ENCODE peak calls at places on chromosome 20, in ten cellular contexts. One of them, this sample, is unnamed.

GRCh38 chr20:45036044-45036755 is 64.7 kb downstream of the KCNS1 start:
- DNase-seq in NCI-H1930: peak; percentile 35
- DNase-seq in CD8-positive, alpha-beta memory T cell: no peak
- DNase-seq in activated T-helper 9 cell treated with anti-CD3 and anti-CD28 coated beads, Interleukin-2, amount 50 U/mL, for 16 hours: peak; percentile 39
- DNase-seq in fibroblast of the aortic adventitia: peak; percentile 70
- DNase-seq in stimulated activated naive CD8-positive, alpha-beta T cell treated with anti-CD3 and anti-CD28 coated beads, Interleukin-15, Interleukin-2, amounts not matched to agents 100 U/mL and 50 U/mL, for 24 hours: peak; percentile 63
- DNase-seq in T-helper 2 cell: no peak
- DNase-seq in stimulated activated CD4-positive, alpha-beta T cell treated with anti-CD3 and anti-CD28 coated beads, Interleukin-1b, Interleukin-23, amount 100 ng/mL, for 4 hours: peak; percentile 21
- DNase-seq in prostate gland: no peak
- DNase-seq in neuronal stem cell: no peak
- DNase-seq in this sample: no peak

GRCh38 chr20:45771182-45771759 is 20.4 kb downstream of the WFDC3 start:
- DNase-seq in NCI-H1930: peak; percentile 77
- DNase-seq in CD8-positive, alpha-beta memory T cell: peak; percentile 81
- DNase-seq in activated T-helper 9 cell treated with anti-CD3 and anti-CD28 coated beads, Interleukin-2, amount 50 U/mL, for 16 hours: peak; percentile 67
- DNase-seq in fibroblast of the aortic adventitia: peak; percentile 85
- DNase-seq in stimulated activated naive CD8-positive, alpha-beta T cell treated with anti-CD3 and anti-CD28 coated beads, Interleukin-15, Interleukin-2, amounts not matched to agents 100 U/mL and 50 U/mL, for 24 hours: peak; percentile 86
- DNase-seq in T-helper 2 cell: peak; percentile 73
- DNase-seq in stimulated activated CD4-positive, alpha-beta T cell treated with anti-CD3 and anti-CD28 coated beads, Interleukin-1b, Interleukin-23, amount 100 ng/mL, for 4 hours: peak; percentile 72
- DNase-seq in prostate gland: peak; percentile 64
- DNase-seq in neuronal stem cell: peak; percentile 90
- DNase-seq in this sample: peak; percentile 78

GRCh38 chr20:9919271-9920014 is 80.6 kb upstream of the PAK5 start:
- DNase-seq in NCI-H1930: no peak
- DNase-seq in CD8-positive, alpha-beta memory T cell: no peak
- DNase-seq in activated T-helper 9 cell treated with anti-CD3 and anti-CD28 coated beads, Interleukin-2, amount 50 U/mL, for 16 hours: no peak
- DNase-seq in fibroblast of the aortic adventitia: no peak
- DNase-seq in stimulated activated naive CD8-positive, alpha-beta T cell treated with anti-CD3 and anti-CD28 coated beads, Interleukin-15, Interleukin-2, amounts not matched to agents 100 U/mL and 50 U/mL, for 24 hours: no peak
- DNase-seq in T-helper 2 cell: no peak
- DNase-seq in stimulated activated CD4-positive, alpha-beta T cell treated with anti-CD3 and anti-CD28 coated beads, Interleukin-1b, Interleukin-23, amount 100 ng/mL, for 4 hours: no peak
- DNase-seq in prostate gland: no peak
- DNase-seq in neuronal stem cell: no peak
- DNase-seq in this sample: no peak

GRCh38 chr20:11159728-11160127 is 485.9 kb upstream of the JAG1 start:
- DNase-seq in NCI-H1930: no peak
- DNase-seq in CD8-positive, alpha-beta memory T cell: no peak
- DNase-seq in activated T-helper 9 cell treated with anti-CD3 and anti-CD28 coated beads, Interleukin-2, amount 50 U/mL, for 16 hours: no peak
- DNase-seq in fibroblast of the aortic adventitia: peak; percentile 58
- DNase-seq in stimulated activated naive CD8-positive, alpha-beta T cell treated with anti-CD3 and anti-CD28 coated beads, Interleukin-15, Interleukin-2, amounts not matched to agents 100 U/mL and 50 U/mL, for 24 hours: no peak
- DNase-seq in T-helper 2 cell: peak; percentile 12
- DNase-seq in stimulated activated CD4-positive, alpha-beta T cell treated with anti-CD3 and anti-CD28 coated beads, Interleukin-1b, Interleukin-23, amount 100 ng/mL, for 4 hours: no peak
- DNase-seq in prostate gland: no peak
- DNase-seq in neuronal stem cell: no peak
- DNase-seq in this sample: no peak

GRCh38 chr20:49712118-49712517 is 1.6 kb downstream of the B4GALT5 start:
- DNase-seq in NCI-H1930: no peak
- DNase-seq in CD8-positive, alpha-beta memory T cell: no peak
- DNase-seq in activated T-helper 9 cell treated with anti-CD3 and anti-CD28 coated beads, Interleukin-2, amount 50 U/mL, for 16 hours: no peak
- DNase-seq in fibroblast of the aortic adventitia: no peak
- DNase-seq in stimulated activated naive CD8-positive, alpha-beta T cell treated with anti-CD3 and anti-CD28 coated beads, Interleukin-15, Interleukin-2, amounts not matched to agents 100 U/mL and 50 U/mL, for 24 hours: no peak
- DNase-seq in T-helper 2 cell: no peak
- DNase-seq in stimulated activated CD4-positive, alpha-beta T cell treated with anti-CD3 and anti-CD28 coated beads, Interleukin-1b, Interleukin-23, amount 100 ng/mL, for 4 hours: no peak
- DNase-seq in prostate gland: no peak
- DNase-seq in neuronal stem cell: no peak
- DNase-seq in this sample: no peak

GRCh38 chr20:25011261-25011660 is 18.7 kb upstream of the APMAP start:
- DNase-seq in NCI-H1930: no peak
- DNase-seq in CD8-positive, alpha-beta memory T cell: no peak
- DNase-seq in activated T-helper 9 cell treated with anti-CD3 and anti-CD28 coated beads, Interleukin-2, amount 50 U/mL, for 16 hours: no peak
- DNase-seq in fibroblast of the aortic adventitia: no peak
- DNase-seq in stimulated activated naive CD8-positive, alpha-beta T cell treated with anti-CD3 and anti-CD28 coated beads, Interleukin-15, Interleukin-2, amounts not matched to agents 100 U/mL and 50 U/mL, for 24 hours: no peak
- DNase-seq in T-helper 2 cell: no peak
- DNase-seq in stimulated activated CD4-positive, alpha-beta T cell treated with anti-CD3 and anti-CD28 coated beads, Interleukin-1b, Interleukin-23, amount 100 ng/mL, for 4 hours: no peak
- DNase-seq in prostate gland: no peak
- DNase-seq in neuronal stem cell: no peak
- DNase-seq in this sample: no peak

GRCh38 chr20:43699941-43700565 is 26.7 kb downstream of the GTSF1L start:
- DNase-seq in NCI-H1930: no peak
- DNase-seq in CD8-positive, alpha-beta memory T cell: no peak
- DNase-seq in activated T-helper 9 cell treated with anti-CD3 and anti-CD28 coated beads, Interleukin-2, amount 50 U/mL, for 16 hours: no peak
- DNase-seq in fibroblast of the aortic adventitia: no peak
- DNase-seq in stimulated activated naive CD8-positive, alpha-beta T cell treated with anti-CD3 and anti-CD28 coated beads, Interleukin-15, Interleukin-2, amounts not matched to agents 100 U/mL and 50 U/mL, for 24 hours: no peak
- DNase-seq in T-helper 2 cell: no peak
- DNase-seq in stimulated activated CD4-positive, alpha-beta T cell treated with anti-CD3 and anti-CD28 coated beads, Interleukin-1b, Interleukin-23, amount 100 ng/mL, for 4 hours: no peak
- DNase-seq in prostate gland: no peak
- DNase-seq in neuronal stem cell: no peak
- DNase-seq in this sample: no peak

GRCh38 chr20:58148891-58149290 is 79.6 kb downstream of the ANKRD60 start:
- DNase-seq in NCI-H1930: no peak
- DNase-seq in CD8-positive, alpha-beta memory T cell: no peak
- DNase-seq in activated T-helper 9 cell treated with anti-CD3 and anti-CD28 coated beads, Interleukin-2, amount 50 U/mL, for 16 hours: no peak
- DNase-seq in fibroblast of the aortic adventitia: no peak
- DNase-seq in stimulated activated naive CD8-positive, alpha-beta T cell treated with anti-CD3 and anti-CD28 coated beads, Interleukin-15, Interleukin-2, amounts not matched to agents 100 U/mL and 50 U/mL, for 24 hours: no peak
- DNase-seq in T-helper 2 cell: no peak
- DNase-seq in stimulated activated CD4-positive, alpha-beta T cell treated with anti-CD3 and anti-CD28 coated beads, Interleukin-1b, Interleukin-23, amount 100 ng/mL, for 4 hours: no peak
- DNase-seq in prostate gland: no peak
- DNase-seq in neuronal stem cell: no peak
- DNase-seq in this sample: no peak

GRCh38 chr20:11235058-11235457 is 561.3 kb upstream of the JAG1 start:
- DNase-seq in NCI-H1930: no peak
- DNase-seq in CD8-positive, alpha-beta memory T cell: no peak
- DNase-seq in activated T-helper 9 cell treated with anti-CD3 and anti-CD28 coated beads, Interleukin-2, amount 50 U/mL, for 16 hours: no peak
- DNase-seq in fibroblast of the aortic adventitia: peak; percentile 52
- DNase-seq in stimulated activated naive CD8-positive, alpha-beta T cell treated with anti-CD3 and anti-CD28 coated beads, Interleukin-15, Interleukin-2, amounts not matched to agents 100 U/mL and 50 U/mL, for 24 hours: no peak
- DNase-seq in T-helper 2 cell: no peak
- DNase-seq in stimulated activated CD4-positive, alpha-beta T cell treated with anti-CD3 and anti-CD28 coated beads, Interleukin-1b, Interleukin-23, amount 100 ng/mL, for 4 hours: no peak
- DNase-seq in prostate gland: no peak
- DNase-seq in neuronal stem cell: no peak
- DNase-seq in this sample: no peak

GRCh38 chr20:44074252-44075151 is 112.5 kb downstream of the JPH2 start:
- DNase-seq in NCI-H1930: no peak
- DNase-seq in CD8-positive, alpha-beta memory T cell: no peak
- DNase-seq in activated T-helper 9 cell treated with anti-CD3 and anti-CD28 coated beads, Interleukin-2, amount 50 U/mL, for 16 hours: no peak
- DNase-seq in fibroblast of the aortic adventitia: peak; percentile 66
- DNase-seq in stimulated activated naive CD8-positive, alpha-beta T cell treated with anti-CD3 and anti-CD28 coated beads, Interleukin-15, Interleukin-2, amounts not matched to agents 100 U/mL and 50 U/mL, for 24 hours: no peak
- DNase-seq in T-helper 2 cell: no peak
- DNase-seq in stimulated activated CD4-positive, alpha-beta T cell treated with anti-CD3 and anti-CD28 coated beads, Interleukin-1b, Interleukin-23, amount 100 ng/mL, for 4 hours: no peak
- DNase-seq in prostate gland: no peak
- DNase-seq in neuronal stem cell: no peak
- DNase-seq in this sample: no peak

GRCh38 chr20:47479093-47479492 is 22.6 kb upstream of the NCOA3 start:
- DNase-seq in NCI-H1930: no peak
- DNase-seq in CD8-positive, alpha-beta memory T cell: no peak
- DNase-seq in activated T-helper 9 cell treated with anti-CD3 and anti-CD28 coated beads, Interleukin-2, amount 50 U/mL, for 16 hours: no peak
- DNase-seq in fibroblast of the aortic adventitia: no peak
- DNase-seq in stimulated activated naive CD8-positive, alpha-beta T cell treated with anti-CD3 and anti-CD28 coated beads, Interleukin-15, Interleukin-2, amounts not matched to agents 100 U/mL and 50 U/mL, for 24 hours: no peak
- DNase-seq in T-helper 2 cell: no peak
- DNase-seq in stimulated activated CD4-positive, alpha-beta T cell treated with anti-CD3 and anti-CD28 coated beads, Interleukin-1b, Interleukin-23, amount 100 ng/mL, for 4 hours: no peak
- DNase-seq in prostate gland: no peak
- DNase-seq in neuronal stem cell: no peak
- DNase-seq in this sample: no peak

GRCh38 chr20:60857708-60858107 is 394.4 kb upstream of the CDH4 start:
- DNase-seq in NCI-H1930: no peak
- DNase-seq in CD8-positive, alpha-beta memory T cell: no peak
- DNase-seq in activated T-helper 9 cell treated with anti-CD3 and anti-CD28 coated beads, Interleukin-2, amount 50 U/mL, for 16 hours: no peak
- DNase-seq in fibroblast of the aortic adventitia: peak; percentile 1
- DNase-seq in stimulated activated naive CD8-positive, alpha-beta T cell treated with anti-CD3 and anti-CD28 coated beads, Interleukin-15, Interleukin-2, amounts not matched to agents 100 U/mL and 50 U/mL, for 24 hours: no peak
- DNase-seq in T-helper 2 cell: no peak
- DNase-seq in stimulated activated CD4-positive, alpha-beta T cell treated with anti-CD3 and anti-CD28 coated beads, Interleukin-1b, Interleukin-23, amount 100 ng/mL, for 4 hours: no peak
- DNase-seq in prostate gland: no peak
- DNase-seq in neuronal stem cell: no peak
- DNase-seq in this sample: no peak

GRCh38 chr20:50285376-50286173 is 94.9 kb downstream of the CEBPB start:
- DNase-seq in NCI-H1930: no peak
- DNase-seq in CD8-positive, alpha-beta memory T cell: no peak
- DNase-seq in activated T-helper 9 cell treated with anti-CD3 and anti-CD28 coated beads, Interleukin-2, amount 50 U/mL, for 16 hours: no peak
- DNase-seq in fibroblast of the aortic adventitia: peak; percentile 66
- DNase-seq in stimulated activated naive CD8-positive, alpha-beta T cell treated with anti-CD3 and anti-CD28 coated beads, Interleukin-15, Interleukin-2, amounts not matched to agents 100 U/mL and 50 U/mL, for 24 hours: no peak
- DNase-seq in T-helper 2 cell: peak; percentile 92
- DNase-seq in stimulated activated CD4-positive, alpha-beta T cell treated with anti-CD3 and anti-CD28 coated beads, Interleukin-1b, Interleukin-23, amount 100 ng/mL, for 4 hours: no peak
- DNase-seq in prostate gland: no peak
- DNase-seq in neuronal stem cell: no peak
- DNase-seq in this sample: no peak

GRCh38 chr20:58131581-58132142 is 96.8 kb downstream of the ANKRD60 start:
- DNase-seq in NCI-H1930: peak; percentile 52
- DNase-seq in CD8-positive, alpha-beta memory T cell: no peak
- DNase-seq in activated T-helper 9 cell treated with anti-CD3 and anti-CD28 coated beads, Interleukin-2, amount 50 U/mL, for 16 hours: no peak
- DNase-seq in fibroblast of the aortic adventitia: peak; percentile 16
- DNase-seq in stimulated activated naive CD8-positive, alpha-beta T cell treated with anti-CD3 and anti-CD28 coated beads, Interleukin-15, Interleukin-2, amounts not matched to agents 100 U/mL and 50 U/mL, for 24 hours: no peak
- DNase-seq in T-helper 2 cell: no peak
- DNase-seq in stimulated activated CD4-positive, alpha-beta T cell treated with anti-CD3 and anti-CD28 coated beads, Interleukin-1b, Interleukin-23, amount 100 ng/mL, for 4 hours: no peak
- DNase-seq in prostate gland: no peak
- DNase-seq in neuronal stem cell: no peak
- DNase-seq in this sample: peak; percentile 19

GRCh38 chr20:58349586-58349985 is 39.4 kb upstream of the VAPB start:
- DNase-seq in NCI-H1930: no peak
- DNase-seq in CD8-positive, alpha-beta memory T cell: no peak
- DNase-seq in activated T-helper 9 cell treated with anti-CD3 and anti-CD28 coated beads, Interleukin-2, amount 50 U/mL, for 16 hours: no peak
- DNase-seq in fibroblast of the aortic adventitia: peak; percentile 59
- DNase-seq in stimulated activated naive CD8-positive, alpha-beta T cell treated with anti-CD3 and anti-CD28 coated beads, Interleukin-15, Interleukin-2, amounts not matched to agents 100 U/mL and 50 U/mL, for 24 hours: no peak
- DNase-seq in T-helper 2 cell: no peak
- DNase-seq in stimulated activated CD4-positive, alpha-beta T cell treated with anti-CD3 and anti-CD28 coated beads, Interleukin-1b, Interleukin-23, amount 100 ng/mL, for 4 hours: no peak
- DNase-seq in prostate gland: no peak
- DNase-seq in neuronal stem cell: no peak
- DNase-seq in this sample: no peak

GRCh38 chr20:2701671-2702081 is 9.1 kb downstream of the EBF4 start:
- DNase-seq in NCI-H1930: no peak
- DNase-seq in CD8-positive, alpha-beta memory T cell: no peak
- DNase-seq in activated T-helper 9 cell treated with anti-CD3 and anti-CD28 coated beads, Interleukin-2, amount 50 U/mL, for 16 hours: no peak
- DNase-seq in fibroblast of the aortic adventitia: no peak
- DNase-seq in stimulated activated naive CD8-positive, alpha-beta T cell treated with anti-CD3 and anti-CD28 coated beads, Interleukin-15, Interleukin-2, amounts not matched to agents 100 U/mL and 50 U/mL, for 24 hours: no peak
- DNase-seq in T-helper 2 cell: no peak
- DNase-seq in stimulated activated CD4-positive, alpha-beta T cell treated with anti-CD3 and anti-CD28 coated beads, Interleukin-1b, Interleukin-23, amount 100 ng/mL, for 4 hours: no peak
- DNase-seq in prostate gland: no peak
- DNase-seq in neuronal stem cell: no peak
- DNase-seq in this sample: no peak

GRCh38 chr20:60037120-60037499 is 78.9 kb downstream of the CDH26 start:
- DNase-seq in NCI-H1930: no peak
- DNase-seq in CD8-positive, alpha-beta memory T cell: no peak
- DNase-seq in activated T-helper 9 cell treated with anti-CD3 and anti-CD28 coated beads, Interleukin-2, amount 50 U/mL, for 16 hours: no peak
- DNase-seq in fibroblast of the aortic adventitia: no peak
- DNase-seq in stimulated activated naive CD8-positive, alpha-beta T cell treated with anti-CD3 and anti-CD28 coated beads, Interleukin-15, Interleukin-2, amounts not matched to agents 100 U/mL and 50 U/mL, for 24 hours: no peak
- DNase-seq in T-helper 2 cell: no peak
- DNase-seq in stimulated activated CD4-positive, alpha-beta T cell treated with anti-CD3 and anti-CD28 coated beads, Interleukin-1b, Interleukin-23, amount 100 ng/mL, for 4 hours: no peak
- DNase-seq in prostate gland: no peak
- DNase-seq in neuronal stem cell: no peak
- DNase-seq in this sample: no peak

GRCh38 chr20:52178691-52179090 is 12.9 kb downstream of the ZFP64 start:
- DNase-seq in NCI-H1930: no peak
- DNase-seq in CD8-positive, alpha-beta memory T cell: no peak
- DNase-seq in activated T-helper 9 cell treated with anti-CD3 and anti-CD28 coated beads, Interleukin-2, amount 50 U/mL, for 16 hours: no peak
- DNase-seq in fibroblast of the aortic adventitia: no peak
- DNase-seq in stimulated activated naive CD8-positive, alpha-beta T cell treated with anti-CD3 and anti-CD28 coated beads, Interleukin-15, Interleukin-2, amounts not matched to agents 100 U/mL and 50 U/mL, for 24 hours: no peak
- DNase-seq in T-helper 2 cell: no peak
- DNase-seq in stimulated activated CD4-positive, alpha-beta T cell treated with anti-CD3 and anti-CD28 coated beads, Interleukin-1b, Interleukin-23, amount 100 ng/mL, for 4 hours: no peak
- DNase-seq in prostate gland: no peak
- DNase-seq in neuronal stem cell: no peak
- DNase-seq in this sample: no peak

GRCh38 chr20:20076297-20077065 is 24.1 kb downstream of the CFAP61 start:
- DNase-seq in NCI-H1930: no peak
- DNase-seq in CD8-positive, alpha-beta memory T cell: no peak
- DNase-seq in activated T-helper 9 cell treated with anti-CD3 and anti-CD28 coated beads, Interleukin-2, amount 50 U/mL, for 16 hours: no peak
- DNase-seq in fibroblast of the aortic adventitia: peak; percentile 47
- DNase-seq in stimulated activated naive CD8-positive, alpha-beta T cell treated with anti-CD3 and anti-CD28 coated beads, Interleukin-15, Interleukin-2, amounts not matched to agents 100 U/mL and 50 U/mL, for 24 hours: no peak
- DNase-seq in T-helper 2 cell: no peak
- DNase-seq in stimulated activated CD4-positive, alpha-beta T cell treated with anti-CD3 and anti-CD28 coated beads, Interleukin-1b, Interleukin-23, amount 100 ng/mL, for 4 hours: no peak
- DNase-seq in prostate gland: no peak
- DNase-seq in neuronal stem cell: no peak
- DNase-seq in this sample: no peak

GRCh38 chr20:112396-112795 is 24.9 kb downstream of the DEFB125 start:
- DNase-seq in NCI-H1930: no peak
- DNase-seq in CD8-positive, alpha-beta memory T cell: no peak
- DNase-seq in activated T-helper 9 cell treated with anti-CD3 and anti-CD28 coated beads, Interleukin-2, amount 50 U/mL, for 16 hours: no peak
- DNase-seq in fibroblast of the aortic adventitia: no peak
- DNase-seq in stimulated activated naive CD8-positive, alpha-beta T cell treated with anti-CD3 and anti-CD28 coated beads, Interleukin-15, Interleukin-2, amounts not matched to agents 100 U/mL and 50 U/mL, for 24 hours: no peak
- DNase-seq in T-helper 2 cell: no peak
- DNase-seq in stimulated activated CD4-positive, alpha-beta T cell treated with anti-CD3 and anti-CD28 coated beads, Interleukin-1b, Interleukin-23, amount 100 ng/mL, for 4 hours: no peak
- DNase-seq in prostate gland: no peak
- DNase-seq in neuronal stem cell: no peak
- DNase-seq in this sample: no peak

GRCh38 chr20:57828696-57829095 is 118.9 kb upstream of the PMEPA1 start:
- DNase-seq in NCI-H1930: no peak
- DNase-seq in CD8-positive, alpha-beta memory T cell: no peak
- DNase-seq in activated T-helper 9 cell treated with anti-CD3 and anti-CD28 coated beads, Interleukin-2, amount 50 U/mL, for 16 hours: no peak
- DNase-seq in fibroblast of the aortic adventitia: no peak
- DNase-seq in stimulated activated naive CD8-positive, alpha-beta T cell treated with anti-CD3 and anti-CD28 coated beads, Interleukin-15, Interleukin-2, amounts not matched to agents 100 U/mL and 50 U/mL, for 24 hours: no peak
- DNase-seq in T-helper 2 cell: no peak
- DNase-seq in stimulated activated CD4-positive, alpha-beta T cell treated with anti-CD3 and anti-CD28 coated beads, Interleukin-1b, Interleukin-23, amount 100 ng/mL, for 4 hours: no peak
- DNase-seq in prostate gland: no peak
- DNase-seq in neuronal stem cell: no peak
- DNase-seq in this sample: no peak

GRCh38 chr20:14406495-14406894 is 69.1 kb upstream of the FLRT3 start:
- DNase-seq in NCI-H1930: no peak
- DNase-seq in CD8-positive, alpha-beta memory T cell: no peak
- DNase-seq in activated T-helper 9 cell treated with anti-CD3 and anti-CD28 coated beads, Interleukin-2, amount 50 U/mL, for 16 hours: no peak
- DNase-seq in fibroblast of the aortic adventitia: peak; percentile 83
- DNase-seq in stimulated activated naive CD8-positive, alpha-beta T cell treated with anti-CD3 and anti-CD28 coated beads, Interleukin-15, Interleukin-2, amounts not matched to agents 100 U/mL and 50 U/mL, for 24 hours: no peak
- DNase-seq in T-helper 2 cell: no peak
- DNase-seq in stimulated activated CD4-positive, alpha-beta T cell treated with anti-CD3 and anti-CD28 coated beads, Interleukin-1b, Interleukin-23, amount 100 ng/mL, for 4 hours: no peak
- DNase-seq in prostate gland: no peak
- DNase-seq in neuronal stem cell: no peak
- DNase-seq in this sample: no peak

GRCh38 chr20:22560817-22561216 is 23.6 kb downstream of the FOXA2 start:
- DNase-seq in NCI-H1930: no peak
- DNase-seq in CD8-positive, alpha-beta memory T cell: no peak
- DNase-seq in activated T-helper 9 cell treated with anti-CD3 and anti-CD28 coated beads, Interleukin-2, amount 50 U/mL, for 16 hours: no peak
- DNase-seq in fibroblast of the aortic adventitia: no peak
- DNase-seq in stimulated activated naive CD8-positive, alpha-beta T cell treated with anti-CD3 and anti-CD28 coated beads, Interleukin-15, Interleukin-2, amounts not matched to agents 100 U/mL and 50 U/mL, for 24 hours: no peak
- DNase-seq in T-helper 2 cell: no peak
- DNase-seq in stimulated activated CD4-positive, alpha-beta T cell treated with anti-CD3 and anti-CD28 coated beads, Interleukin-1b, Interleukin-23, amount 100 ng/mL, for 4 hours: no peak
- DNase-seq in prostate gland: no peak
- DNase-seq in neuronal stem cell: no peak
- DNase-seq in this sample: no peak

GRCh38 chr20:3000852-3001523 is 42.4 kb upstream of the GNRH2 start:
- DNase-seq in NCI-H1930: peak; percentile 45
- DNase-seq in CD8-positive, alpha-beta memory T cell: no peak
- DNase-seq in activated T-helper 9 cell treated with anti-CD3 and anti-CD28 coated beads, Interleukin-2, amount 50 U/mL, for 16 hours: no peak
- DNase-seq in fibroblast of the aortic adventitia: peak; percentile 85
- DNase-seq in stimulated activated naive CD8-positive, alpha-beta T cell treated with anti-CD3 and anti-CD28 coated beads, Interleukin-15, Interleukin-2, amounts not matched to agents 100 U/mL and 50 U/mL, for 24 hours: no peak
- DNase-seq in T-helper 2 cell: peak; percentile 71
- DNase-seq in stimulated activated CD4-positive, alpha-beta T cell treated with anti-CD3 and anti-CD28 coated beads, Interleukin-1b, Interleukin-23, amount 100 ng/mL, for 4 hours: no peak
- DNase-seq in prostate gland: no peak
- DNase-seq in neuronal stem cell: peak; percentile 30
- DNase-seq in this sample: no peak

GRCh38 chr20:973785-974194 is 28.3 kb downstream of the RSPO4 start:
- DNase-seq in NCI-H1930: no peak
- DNase-seq in CD8-positive, alpha-beta memory T cell: no peak
- DNase-seq in activated T-helper 9 cell treated with anti-CD3 and anti-CD28 coated beads, Interleukin-2, amount 50 U/mL, for 16 hours: no peak
- DNase-seq in fibroblast of the aortic adventitia: peak; percentile 35
- DNase-seq in stimulated activated naive CD8-positive, alpha-beta T cell treated with anti-CD3 and anti-CD28 coated beads, Interleukin-15, Interleukin-2, amounts not matched to agents 100 U/mL and 50 U/mL, for 24 hours: peak; percentile 12
- DNase-seq in T-helper 2 cell: peak; percentile 63
- DNase-seq in stimulated activated CD4-positive, alpha-beta T cell treated with anti-CD3 and anti-CD28 coated beads, Interleukin-1b, Interleukin-23, amount 100 ng/mL, for 4 hours: no peak
- DNase-seq in prostate gland: no peak
- DNase-seq in neuronal stem cell: no peak
- DNase-seq in this sample: peak; percentile 37

GRCh38 chr20:4216142-4216735 is 200.9 kb upstream of the RNF24 start:
- DNase-seq in NCI-H1930: no peak
- DNase-seq in CD8-positive, alpha-beta memory T cell: no peak
- DNase-seq in activated T-helper 9 cell treated with anti-CD3 and anti-CD28 coated beads, Interleukin-2, amount 50 U/mL, for 16 hours: no peak
- DNase-seq in fibroblast of the aortic adventitia: peak; percentile 37
- DNase-seq in stimulated activated naive CD8-positive, alpha-beta T cell treated with anti-CD3 and anti-CD28 coated beads, Interleukin-15, Interleukin-2, amounts not matched to agents 100 U/mL and 50 U/mL, for 24 hours: no peak
- DNase-seq in T-helper 2 cell: no peak
- DNase-seq in stimulated activated CD4-positive, alpha-beta T cell treated with anti-CD3 and anti-CD28 coated beads, Interleukin-1b, Interleukin-23, amount 100 ng/mL, for 4 hours: no peak
- DNase-seq in prostate gland: no peak
- DNase-seq in neuronal stem cell: no peak
- DNase-seq in this sample: no peak

GRCh38 chr20:59729476-59729875 is 125.1 kb downstream of the PHACTR3 start:
- DNase-seq in NCI-H1930: no peak
- DNase-seq in CD8-positive, alpha-beta memory T cell: no peak
- DNase-seq in activated T-helper 9 cell treated with anti-CD3 and anti-CD28 coated beads, Interleukin-2, amount 50 U/mL, for 16 hours: no peak
- DNase-seq in fibroblast of the aortic adventitia: no peak
- DNase-seq in stimulated activated naive CD8-positive, alpha-beta T cell treated with anti-CD3 and anti-CD28 coated beads, Interleukin-15, Interleukin-2, amounts not matched to agents 100 U/mL and 50 U/mL, for 24 hours: no peak
- DNase-seq in T-helper 2 cell: no peak
- DNase-seq in stimulated activated CD4-positive, alpha-beta T cell treated with anti-CD3 and anti-CD28 coated beads, Interleukin-1b, Interleukin-23, amount 100 ng/mL, for 4 hours: no peak
- DNase-seq in prostate gland: no peak
- DNase-seq in neuronal stem cell: no peak
- DNase-seq in this sample: no peak

GRCh38 chr20:31670371-31671228 is 32.9 kb downstream of the COX4I2 start:
- DNase-seq in NCI-H1930: no peak
- DNase-seq in CD8-positive, alpha-beta memory T cell: no peak
- DNase-seq in activated T-helper 9 cell treated with anti-CD3 and anti-CD28 coated beads, Interleukin-2, amount 50 U/mL, for 16 hours: no peak
- DNase-seq in fibroblast of the aortic adventitia: peak; percentile 47
- DNase-seq in stimulated activated naive CD8-positive, alpha-beta T cell treated with anti-CD3 and anti-CD28 coated beads, Interleukin-15, Interleukin-2, amounts not matched to agents 100 U/mL and 50 U/mL, for 24 hours: no peak
- DNase-seq in T-helper 2 cell: no peak
- DNase-seq in stimulated activated CD4-positive, alpha-beta T cell treated with anti-CD3 and anti-CD28 coated beads, Interleukin-1b, Interleukin-23, amount 100 ng/mL, for 4 hours: no peak
- DNase-seq in prostate gland: peak; percentile 68
- DNase-seq in neuronal stem cell: no peak
- DNase-seq in this sample: no peak

This sample was measured in WERI-Rb-1.